ENCODE peak calls at places on chromosomes 6 and 20, in five cellular contexts. B, I, V, W and M are unnamed samples.

GRCh38 chr6:169829786-169830185 is 78.4 kb downstream of the ERMARD start:
- DNase-seq in B (no peak), I (no peak), V (no peak), W (no peak), M (no peak)

GRCh38 chr6:146891615-146892265 is 293.0 kb downstream of the ADGB start:
- DNase-seq in B (no peak), I (no peak), V (no peak), W (no peak), M (no peak)

GRCh38 chr6:2426561-2427340 is 181.3 kb upstream of the GMDS start:
- DNase-seq in B (no peak), I (no peak), V (peak; percentile 55), W (no peak), M (no peak)

GRCh38 chr20:16004108-16004854 is 569.0 kb downstream of the KIF16B start:
- DNase-seq in B (no peak), I (no peak), V (no peak), W (peak; percentile 85), M (no peak)

GRCh38 chr6:138817799-138818198 is 21.9 kb downstream of the ECT2L start:
- DNase-seq in B (peak; percentile 25), I (peak; percentile 94), V (peak; percentile 39), W (peak; percentile 8), M (no peak)

GRCh38 chr6:30555428-30556005 is 772 bp downstream of the GNL1 start:
- DNase-seq in B (no peak), I (no peak), V (no peak), W (peak; percentile 75), M (peak; percentile 56)

GRCh38 chr6:2000962-2001361 is 244.4 kb downstream of the GMDS start:
- DNase-seq in B (no peak), I (no peak), V (no peak), W (no peak), M (no peak)

GRCh38 chr6:159313023-159313422 is 143.8 kb downstream of the FNDC1 start:
- DNase-seq in B (no peak), I (no peak), V (no peak), W (no peak), M (no peak)

GRCh38 chr6:22929228-22929627 is 359.9 kb downstream of the HDGFL1 start:
- DNase-seq in B (no peak), I (no peak), V (no peak), W (no peak), M (no peak)

GRCh38 chr20:44720617-44720993 is 5.4 kb downstream of the CCN5 start:
- DNase-seq in B (peak; percentile 77), I (peak; percentile 83), V (no peak), W (no peak), M (peak; percentile 49)
- H3K4me3 ChIP-seq in B (no peak overlapping the region), I (no peak overlapping the region), V (no peak overlapping the region), W (no peak overlapping the region), M (no peak overlapping the region)

GRCh38 chr6:96013531-96013930 is 2.2 kb upstream of the FUT9 start:
- DNase-seq in B (no peak), I (no peak), V (no peak), W (no peak), M (no peak)

GRCh38 chr6:96016781-96017180 is 1.0 kb downstream of the FUT9 start:
- DNase-seq in B (no peak), I (no peak), V (no peak), W (no peak), M (no peak)

GRCh38 chr6:96015791-96016776 is at the start of gene FUT9:
- DNase-seq in B (no peak), I (no peak), V (no peak), W (peak; percentile 48), M (no peak)

GRCh38 chr6:96014846-96015245 is 928 bp upstream of the FUT9 start:
- DNase-seq in B (no peak), I (no peak), V (no peak), W (no peak), M (no peak)

DNA sequence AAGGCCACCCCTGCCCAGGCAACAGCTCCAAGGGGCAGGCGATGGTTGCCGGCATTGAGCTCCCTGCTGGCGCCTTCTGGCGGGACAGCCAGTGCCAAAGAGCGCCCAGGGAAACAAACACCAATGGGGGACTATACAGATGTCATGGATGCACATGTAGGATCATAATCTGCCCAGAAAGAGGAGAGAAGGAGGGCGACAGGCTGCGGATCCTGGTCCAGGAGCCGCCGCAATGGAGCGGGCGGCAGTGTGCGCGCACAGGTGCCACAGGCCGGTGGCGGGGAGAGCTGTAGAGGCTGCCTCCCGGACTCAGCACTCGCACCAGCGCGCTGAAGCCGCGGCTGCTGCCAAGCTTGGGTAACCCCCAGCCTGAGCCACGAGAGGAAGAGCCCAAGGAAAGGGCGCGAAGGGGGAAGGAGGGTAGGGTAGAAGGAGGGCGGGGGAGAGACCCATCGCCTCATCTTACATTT is 418 bp upstream of the FUT9 start:
- DNase-seq in B (no peak), I (no peak), V (no peak), W (peak; percentile 46), M (peak; percentile 8)
- H3K4me3 ChIP-seq in B (peak overlapping the region; percentile 37), I (peak overlapping the region; percentile 58), V (no peak overlapping the region), W (peak overlapping the region; percentile 39), M (no peak overlapping the region)

DNA sequence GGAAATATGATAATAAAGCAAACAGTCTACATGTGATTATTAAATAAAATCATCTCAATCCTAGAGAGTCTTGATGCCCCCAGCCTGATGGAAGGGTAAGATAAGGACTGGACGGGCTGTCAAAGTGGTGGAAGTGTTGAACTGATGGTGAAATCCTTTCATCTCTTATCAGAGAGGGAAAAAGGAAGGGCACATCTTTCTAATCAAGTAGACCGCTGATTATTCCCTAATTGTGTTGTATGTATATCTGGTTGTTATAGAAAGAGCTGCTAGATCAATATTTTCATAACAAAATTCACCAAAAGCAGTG is 184.5 kb downstream of the PDE7B start:
- DNase-seq in B (no peak), I (no peak), V (no peak), W (no peak), M (no peak)
- H3K4me3 ChIP-seq in B (no peak overlapping the region), I (no peak overlapping the region), V (no peak overlapping the region), W (no peak overlapping the region), M (no peak overlapping the region)

DNA sequence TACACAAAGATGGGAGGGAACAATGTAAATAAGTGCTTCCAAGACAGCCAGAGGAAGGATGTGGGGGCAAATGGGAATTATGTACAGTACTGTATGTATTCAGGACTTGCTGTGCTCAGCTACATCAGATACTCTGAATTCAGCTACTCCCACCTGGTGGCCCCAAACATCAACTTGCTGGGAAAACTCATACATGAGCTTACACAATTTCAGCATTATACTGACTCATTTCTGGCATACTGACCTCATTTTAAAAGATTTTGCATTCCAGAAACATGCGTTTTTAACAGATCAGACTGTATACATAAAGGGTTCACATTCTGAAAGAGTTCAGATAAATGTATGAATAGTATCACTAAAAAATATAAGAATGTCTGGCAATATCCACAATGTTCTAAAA is 59.7 kb downstream of the GPX5 start:
- DNase-seq in B (no peak), I (no peak), V (no peak), W (no peak), M (no peak)
- H3K4me3 ChIP-seq in B (no peak overlapping the region), I (no peak overlapping the region), V (no peak overlapping the region), W (peak overlapping the region; percentile 68), M (no peak overlapping the region)

GRCh38 chr20:63253438-63254236 is 626 bp downstream of the NKAIN4 start:
- DNase-seq in B (no peak), I (no peak), V (no peak), W (peak; percentile 10), M (no peak)
- H3K4me3 ChIP-seq in B (peak overlapping the region; percentile 0), I (peak overlapping the region; percentile 64), V (no peak overlapping the region), W (peak overlapping the region; percentile 4), M (no peak overlapping the region)

GRCh38 chr6:36860126-36860525 is 14.5 kb downstream of the PPIL1 start:
- DNase-seq in B (no peak), I (no peak), V (no peak), W (no peak), M (no peak)

GRCh38 chr6:36855750-36856149 is 16.5 kb upstream of the CPNE5 start:
- DNase-seq in B (no peak), I (no peak), V (no peak), W (no peak), M (no peak)

GRCh38 chr6:36856277-36856676 is 17.0 kb upstream of the CPNE5 start:
- DNase-seq in B (no peak), I (no peak), V (no peak), W (no peak), M (no peak)

GRCh38 chr6:36857325-36857724 is 17.3 kb downstream of the PPIL1 start:
- DNase-seq in B (no peak), I (no peak), V (no peak), W (no peak), M (no peak)

GRCh38 chr6:36858407-36858981 is 16.1 kb downstream of the PPIL1 start:
- DNase-seq in B (no peak), I (peak; percentile 50), V (no peak), W (no peak), M (no peak)
- H3K4me3 ChIP-seq in B (no peak overlapping the region), I (peak overlapping the region; percentile 26), V (no peak overlapping the region), W (no peak overlapping the region), M (no peak overlapping the region)

DNA sequence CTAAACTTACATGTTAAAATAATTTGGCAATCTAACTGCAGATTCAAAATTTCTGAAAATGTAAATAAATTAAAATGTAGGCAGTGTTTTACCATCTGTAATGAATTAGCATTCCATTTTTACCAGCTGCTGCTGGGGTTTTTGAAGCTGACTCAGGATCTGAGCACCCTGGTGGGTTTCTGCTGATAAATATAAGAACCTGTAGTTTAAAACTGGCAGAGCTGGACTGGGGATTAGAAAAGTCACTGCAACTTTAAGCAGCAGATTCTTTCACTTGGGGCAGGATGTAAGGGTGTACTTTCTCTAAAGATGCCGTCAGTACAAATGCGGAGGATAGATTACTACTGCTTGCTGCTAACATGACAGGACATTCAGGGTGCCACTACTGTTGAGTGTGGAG is 341.8 kb downstream of the CDKAL1 start:
- DNase-seq in B (peak; percentile 23), I (no peak), V (peak; percentile 74), W (no peak), M (no peak)
- H3K4me3 ChIP-seq in B (peak overlapping the region; percentile 1), I (no peak overlapping the region), V (no peak overlapping the region), W (no peak overlapping the region), M (no peak overlapping the region)

DNA sequence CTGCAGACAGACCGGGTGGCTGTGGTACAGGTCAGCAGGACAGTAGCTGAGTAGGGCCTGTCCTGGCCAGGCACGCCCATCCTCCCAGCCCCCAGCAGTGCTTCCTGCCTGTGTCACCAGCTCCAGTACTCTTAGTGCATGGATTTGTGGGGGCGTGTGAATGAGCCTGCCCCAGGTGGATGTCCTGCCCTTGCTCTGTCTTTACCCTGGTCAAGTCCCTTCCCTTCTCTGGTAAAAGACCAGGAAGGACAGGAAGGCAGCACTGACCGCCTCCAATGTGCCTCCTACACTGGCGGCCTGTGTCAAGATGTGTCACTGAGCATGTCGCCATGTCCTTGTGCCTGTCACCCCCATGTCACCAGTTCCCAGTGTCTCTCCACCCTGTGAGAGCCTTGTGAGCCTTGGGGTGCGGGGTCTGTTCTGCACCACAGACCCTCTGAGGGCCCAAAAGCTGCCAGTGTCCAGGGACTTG is 11.9 kb downstream of the TEAD3 start:
- DNase-seq in B (no peak), I (no peak), V (no peak), W (no peak), M (no peak)
- H3K4me3 ChIP-seq in B (no peak overlapping the region), I (peak overlapping the region; percentile 63), V (peak overlapping the region; percentile 1), W (no peak overlapping the region), M (no peak overlapping the region)